ENCODE peak calls at places on chromosomes 5 and 9, in seven cellular contexts. O is HepG2, W is H1, S is A549, A is SK-N-SH, K is K562, T is HCT116. R is an unnamed sample.

GRCh38 chr9:93037476-93037971 is 21.0 kb upstream of the SUSD3 start:
- DNase-seq in O (no peak), W (no peak), S (no peak), A (no peak), K (no peak), T (no peak), R (no peak)

GRCh38 chr9:80074439-80074838 is 502.7 kb downstream of the TLE4 start:
- DNase-seq in O (no peak), W (no peak), S (no peak), A (no peak), K (no peak), T (no peak), R (peak; percentile 19)

GRCh38 chr5:39420482-39421145 is 4.2 kb downstream of the DAB2 start:
- DNase-seq in O (no peak), W (no peak), S (no peak), A (no peak), K (no peak), T (no peak), R (peak; percentile 62)

GRCh38 chr5:122183098-122183794 is 53.9 kb downstream of the ZNF474 start:
- DNase-seq in O (no peak), W (no peak), S (no peak), A (no peak), K (no peak), T (no peak), R (peak; percentile 50)

GRCh38 chr5:156402387-156402921 is 75.5 kb downstream of the SGCD start:
- DNase-seq in O (no peak), W (peak; percentile 9), S (no peak), A (no peak), K (peak; percentile 1), T (no peak), R (no peak)

GRCh38 chr5:61228691-61229280 is 66.5 kb upstream of the SMIM15 start:
- DNase-seq in O (no peak), W (no peak), S (no peak), A (no peak), K (peak; percentile 3), T (no peak), R (peak; percentile 24)

GRCh38 chr5:127941646-127942045 is 141.9 kb upstream of the SLC12A2 start:
- DNase-seq in O (no peak), W (no peak), S (no peak), A (no peak), K (no peak), T (no peak), R (no peak)

GRCh38 chr5:132271251-132272246 is 14.1 kb downstream of the PDLIM4 start:
- DNase-seq in O (no peak), W (no peak), S (no peak), A (no peak), K (no peak), T (no peak), R (no peak)

GRCh38 chr5:170491479-170491878 is 12.3 kb upstream of the KCNIP1 start:
- DNase-seq in O (no peak), W (no peak), S (no peak), A (no peak), K (no peak), T (no peak), R (peak; percentile 91)

GRCh38 chr5:173302546-173303155 is 25.6 kb downstream of the STC2 start:
- DNase-seq in O (peak; percentile 44), W (no peak), S (peak; percentile 69), A (no peak), K (peak; percentile 55), T (peak; percentile 68), R (no peak)

GRCh38 chr9:4604678-4605095 is 57.4 kb upstream of the PLPP6 start:
- DNase-seq in O (peak; percentile 75), W (peak; percentile 43), S (peak; percentile 68), A (peak; percentile 68), K (peak; percentile 72), T (peak; percentile 72), R (peak; percentile 83)

GRCh38 chr5:60675286-60675685 is 24.7 kb downstream of the DEPDC1B start:
- DNase-seq in O (no peak), W (no peak), S (no peak), A (no peak), K (no peak), T (no peak), R (no peak)

GRCh38 chr5:172411423-172412111 is 42.8 kb downstream of the SH3PXD2B start:
- DNase-seq in O (no peak), W (no peak), S (no peak), A (no peak), K (no peak), T (no peak), R (no peak)

GRCh38 chr5:13572188-13572587 is 372.3 kb downstream of the DNAH5 start:
- DNase-seq in O (no peak), W (no peak), S (no peak), A (no peak), K (no peak), T (no peak), R (no peak)

GRCh38 chr9:100063185-100063584 is 35.6 kb downstream of the ERP44 start:
- DNase-seq in O (no peak), W (no peak), S (no peak), A (no peak), K (no peak), T (no peak), R (peak; percentile 53)

GRCh38 chr5:40134883-40135520 is 544.7 kb upstream of the PTGER4 start:
- DNase-seq in O (no peak), W (no peak), S (no peak), A (no peak), K (no peak), T (no peak), R (peak; percentile 59)

GRCh38 chr9:106859957-106860715 is 2.8 kb upstream of the ZNF462 start:
- DNase-seq in O (no peak), W (no peak), S (peak; percentile 10), A (peak; percentile 54), K (no peak), T (peak; percentile 41), R (peak; percentile 46)

GRCh38 chr5:89338935-89339334 is 456.0 kb upstream of the MEF2C start:
- DNase-seq in O (no peak), W (no peak), S (no peak), A (no peak), K (no peak), T (no peak), R (no peak)

GRCh38 chr9:127968046-127968445 is 12.7 kb downstream of the EEIG1 start:
- DNase-seq in O (no peak), W (no peak), S (peak; percentile 90), A (no peak), K (no peak), T (peak; percentile 81), R (peak; percentile 13)

GRCh38 chr5:91232523-91232922 is 150.6 kb downstream of the ARRDC3 start:
- DNase-seq in O (no peak), W (no peak), S (no peak), A (no peak), K (no peak), T (no peak), R (no peak)
- TF ChIP-seq CTCF in O (no peak), W (no peak), S (no peak), A (no peak), K (no peak), T (no peak), R (no peak)

DNA sequence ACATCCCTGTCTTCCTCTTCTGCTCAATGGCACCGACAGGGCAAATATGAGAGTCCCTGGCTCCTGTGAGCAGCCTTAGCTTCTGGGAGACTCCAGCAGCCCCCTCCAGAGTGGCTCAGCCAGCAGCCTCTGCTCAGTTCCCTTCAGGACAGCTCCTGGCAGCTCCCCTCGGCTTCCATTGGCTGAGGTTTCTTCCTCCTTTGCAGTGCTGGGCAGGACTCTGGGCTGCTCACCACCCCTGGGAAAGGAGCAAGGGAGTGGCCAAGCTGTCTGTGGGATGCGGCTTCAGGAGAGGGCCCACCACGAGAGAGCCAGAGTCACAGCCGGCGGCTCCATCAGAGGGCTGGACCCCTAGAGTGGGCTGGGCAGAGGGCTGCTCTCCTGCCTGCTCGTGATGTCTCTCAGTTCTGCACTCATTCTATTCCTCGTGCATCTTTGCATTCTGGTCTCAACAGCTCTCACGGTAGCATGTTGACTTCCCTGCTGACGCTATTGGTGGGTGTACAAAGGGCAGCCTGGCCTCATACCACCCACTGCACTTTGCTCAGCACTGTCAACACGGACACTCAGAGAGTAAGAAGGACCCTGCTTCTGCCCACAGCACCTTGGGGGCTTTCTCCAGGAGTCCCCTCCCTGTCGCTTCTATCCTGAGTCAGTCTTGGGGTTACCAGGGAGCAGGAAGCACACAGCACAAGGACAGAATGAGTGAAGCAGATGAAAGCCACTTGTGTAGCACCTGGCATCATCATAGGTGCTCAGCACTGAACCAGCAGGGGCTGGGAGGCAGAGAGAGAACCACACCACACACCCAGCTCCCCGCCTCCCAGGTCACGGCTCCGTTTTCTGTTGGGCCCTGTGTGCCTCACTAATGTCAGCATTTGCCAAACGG is 80.9 kb upstream of the ALDH1B1 start:
- DNase-seq in O (peak; percentile 43), W (no peak), S (no peak), A (no peak), K (no peak), T (no peak), R (no peak)
- TF ChIP-seq MAX in O (peak; percentile 56), W (no peak), S (no peak), A (no peak), K (no peak), T (no peak), R (no peak)

DNA sequence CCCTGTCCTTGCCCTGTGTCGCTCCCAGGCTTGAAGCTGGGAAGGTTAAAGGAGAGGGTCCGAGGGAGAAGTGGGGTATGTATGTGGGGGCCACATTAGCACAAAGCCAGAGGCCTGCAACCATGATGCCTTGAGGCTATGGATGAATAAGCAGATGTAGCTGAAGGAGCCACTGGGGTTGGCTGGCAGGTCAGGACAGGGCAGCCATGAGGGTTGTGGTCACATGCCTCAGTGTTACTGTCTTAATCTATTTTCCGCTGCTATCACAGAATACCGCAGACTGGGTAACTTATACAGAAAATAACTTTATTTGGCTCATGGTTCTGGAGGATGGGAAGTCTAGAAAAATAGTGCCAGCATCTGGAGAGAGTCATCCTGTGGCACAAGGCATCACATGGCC is 9.2 kb upstream of the GRHPR start:
- DNase-seq in O (no peak), W (no peak), S (no peak), A (no peak), K (no peak), T (no peak), R (no peak)
- H3K27ac ChIP-seq in O (no peak overlapping the region), W (no peak overlapping the region), S (no peak overlapping the region), A (no peak overlapping the region), K (no peak overlapping the region), T (no peak overlapping the region), R (no peak overlapping the region)

GRCh38 chr9:137277329-137278041 is at the start of gene TOR4A:
- DNase-seq in O (peak; percentile 94), W (no peak), S (peak; percentile 89), A (no peak), K (peak; percentile 97), T (peak; percentile 80), R (peak; percentile 93)
- TF ChIP-seq CTCF in O (peak; percentile 83), W (no peak), S (peak; percentile 33), A (no peak), K (peak; percentile 63), T (peak; percentile 58), R (peak; percentile 29)

R was measured in endothelial cell of umbilical vein.